ENCODE peak calls at places on chromosomes 13 and 19, in ten cellular contexts. M is A673; G is CD4-positive, alpha-beta T cell; Z is neural progenitor cell; B is Peyer's patch; W is mesenchymal stem cell; P is GM23248; S is lung; O is AG04450; I is mesendoderm. L is an unnamed sample.

GRCh38 chr19:53254451-53255341 is at the start of gene ZNF677:
- DNase-seq in Z (peak; percentile 83), O (peak; percentile 41), P (peak; percentile 96), I (peak; percentile 92), M (peak; percentile 67), G (peak; percentile 80), S (peak; percentile 88), W (peak; percentile 76), B (peak; percentile 84), L (peak; percentile 47)

GRCh38 chr19:35030257-35031071 is at the start of gene SCN1B:
- DNase-seq in S (peak; percentile 68), W (peak; percentile 76), M (peak; percentile 78), B (peak; percentile 74), O (no peak), P (peak; percentile 85), G (peak; percentile 69), Z (peak; percentile 89), I (peak; percentile 76), L (no peak)

GRCh38 chr19:49492573-49493411 is 3.4 kb upstream of the RPS11 start:
- DNase-seq in I (no peak), W (peak; percentile 22), B (no peak), S (no peak), O (no peak), G (no peak), P (peak; percentile 37), Z (peak; percentile 1), M (no peak), L (no peak)

GRCh38 chr19:19111967-19112580 is 26.2 kb downstream of the TMEM161A start:
- DNase-seq in Z (no peak), M (no peak), G (no peak), O (no peak), I (no peak), S (no peak), B (no peak), W (no peak), P (no peak), L (no peak)

GRCh38 chr13:110716235-110716505 is 2.7 kb downstream of the ING1 start:
- DNase-seq in I (peak; percentile 69), B (peak; percentile 68), Z (peak; percentile 57), G (no peak), M (peak; percentile 15), S (peak; percentile 52), W (peak; percentile 56), O (no peak), P (peak; percentile 66), L (no peak)

GRCh38 chr13:97246596-97246995 is 24.5 kb downstream of the MBNL2 start:
- DNase-seq in S (no peak), O (no peak), W (no peak), B (no peak), G (no peak), I (no peak), P (peak; percentile 51), Z (no peak), M (no peak), L (no peak)

GRCh38 chr19:35903550-35904179 is 1.3 kb downstream of the HCST start:
- DNase-seq in W (peak; percentile 83), S (peak; percentile 77), I (peak; percentile 93), Z (peak; percentile 69), O (no peak), M (peak; percentile 90), P (peak; percentile 61), B (peak; percentile 69), G (peak; percentile 87), L (peak; percentile 54)

GRCh38 chr13:48784906-48785555 is 131.3 kb downstream of the CYSLTR2 start:
- DNase-seq in I (no peak), W (no peak), P (no peak), M (no peak), O (no peak), G (no peak), Z (no peak), S (no peak), B (no peak), L (no peak)

GRCh38 chr13:37338721-37339120 is 233.3 kb upstream of the CSNK1A1L start:
- DNase-seq in Z (no peak), G (no peak), I (no peak), W (no peak), O (no peak), M (no peak), S (no peak), B (no peak), P (no peak), L (no peak)

GRCh38 chr19:6047741-6048231 is 62.5 kb downstream of the RFX2 start:
- DNase-seq in Z (peak; percentile 80), W (peak; percentile 65), B (peak; percentile 40), P (peak; percentile 76), I (peak; percentile 83), S (peak; percentile 28), O (no peak), M (peak; percentile 46), G (no peak), L (peak; percentile 43)

GRCh38 chr13:45691251-45691650 is 10.9 kb upstream of the CBY2 start:
- DNase-seq in W (no peak), I (no peak), O (no peak), S (no peak), B (no peak), M (no peak), Z (no peak), G (no peak), P (no peak), L (no peak)
- H3K27me3 ChIP-seq in W (peaks cover 47% of the 10 kb centered on the region), I (no peaks in the 10 kb centered on the region), O (peaks cover 7% of the 10 kb centered on the region), S (no peaks in the 10 kb centered on the region), B (no peaks in the 10 kb centered on the region), M (no peaks in the 10 kb centered on the region), Z (no peaks in the 10 kb centered on the region), G (no peaks in the 10 kb centered on the region), P (peaks cover 25% of the 10 kb centered on the region), L (no peaks in the 10 kb centered on the region)

DNA sequence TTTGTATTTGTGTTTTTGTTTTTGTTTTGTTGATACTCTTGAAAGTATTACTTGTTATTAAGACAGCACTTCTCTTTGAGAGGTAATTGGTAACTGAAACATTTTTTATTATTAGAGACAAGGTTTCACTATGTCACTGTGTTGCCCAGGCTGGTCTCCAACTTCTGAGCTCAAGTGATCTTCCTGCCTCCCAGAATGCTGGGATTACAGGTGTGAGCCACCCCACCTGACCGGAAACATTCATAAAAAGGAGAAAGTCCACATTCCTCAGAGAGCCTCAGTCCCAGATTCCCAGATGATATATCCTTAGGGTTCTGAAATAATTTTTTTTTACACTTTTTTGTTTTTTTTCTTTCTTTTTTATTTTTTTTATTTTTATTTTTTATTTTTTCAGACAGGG is 2.7 kb downstream of the CARM1 start:
- DNase-seq in I (no peak), S (no peak), B (no peak), M (no peak), P (no peak), O (no peak), W (no peak), Z (no peak), G (no peak), L (no peak)
- H3K27ac ChIP-seq in I (no peak overlapping the region), S (no peak overlapping the region), B (no peak overlapping the region), M (no peak overlapping the region), P (no peak overlapping the region), O (no peak overlapping the region), W (no peak overlapping the region), Z (no peak overlapping the region), G (no peak overlapping the region), L (no peak overlapping the region)

GRCh38 chr19:14674764-14675163 is at the start of gene ADGRE3:
- DNase-seq in O (no peak), I (no peak), W (no peak), B (no peak), Z (no peak), S (no peak), P (peak; percentile 5), M (no peak), G (no peak), L (no peak)
- H3K27me3 ChIP-seq in O (no peaks in the 10 kb centered on the region), I (no peaks in the 10 kb centered on the region), W (peaks cover 7% of the 10 kb centered on the region), B (no peaks in the 10 kb centered on the region), Z (no peaks in the 10 kb centered on the region), S (no peaks in the 10 kb centered on the region), P (no peaks in the 10 kb centered on the region), M (peaks cover 50% of the 10 kb centered on the region), G (peaks cover 12% of the 10 kb centered on the region), L (no peaks in the 10 kb centered on the region)

GRCh38 chr19:1824252-1824622 is 12.2 kb upstream of the ATP8B3 start:
- DNase-seq in S (no peak), I (no peak), P (no peak), W (no peak), G (no peak), Z (no peak), O (no peak), M (no peak), B (no peak), L (no peak)

GRCh38 chr19:1827566-1828278 is 15.6 kb upstream of the ATP8B3 start:
- DNase-seq in B (no peak), G (no peak), I (no peak), S (no peak), Z (no peak), M (no peak), W (no peak), P (no peak), O (no peak), L (no peak)

GRCh38 chr19:1828279-1829238 is 16.5 kb upstream of the ATP8B3 start:
- DNase-seq in Z (no peak), S (no peak), G (no peak), W (no peak), O (no peak), P (no peak), I (no peak), B (no peak), M (no peak), L (no peak)

GRCh38 chr19:1825909-1826556 is 14.0 kb upstream of the ATP8B3 start:
- DNase-seq in S (peak; percentile 62), M (peak; percentile 88), I (peak; percentile 84), Z (peak; percentile 89), B (peak; percentile 86), W (peak; percentile 80), O (peak; percentile 36), P (peak; percentile 80), G (peak; percentile 69), L (peak; percentile 81)

GRCh38 chr19:1826557-1827521 is 14.8 kb upstream of the ATP8B3 start:
- DNase-seq in S (no peak), W (peak; percentile 30), O (no peak), Z (peak; percentile 37), B (peak; percentile 60), G (no peak), M (no peak), I (peak; percentile 59), P (no peak), L (no peak)
- H3K27ac ChIP-seq in S (no peak overlapping the region), W (peak overlapping the region; percentile 71), O (no peak overlapping the region), Z (peak overlapping the region; percentile 79), B (no peak overlapping the region), G (no peak overlapping the region), M (no peak overlapping the region), I (peak overlapping the region; percentile 73), P (no peak overlapping the region), L (no peak overlapping the region)

DNA sequence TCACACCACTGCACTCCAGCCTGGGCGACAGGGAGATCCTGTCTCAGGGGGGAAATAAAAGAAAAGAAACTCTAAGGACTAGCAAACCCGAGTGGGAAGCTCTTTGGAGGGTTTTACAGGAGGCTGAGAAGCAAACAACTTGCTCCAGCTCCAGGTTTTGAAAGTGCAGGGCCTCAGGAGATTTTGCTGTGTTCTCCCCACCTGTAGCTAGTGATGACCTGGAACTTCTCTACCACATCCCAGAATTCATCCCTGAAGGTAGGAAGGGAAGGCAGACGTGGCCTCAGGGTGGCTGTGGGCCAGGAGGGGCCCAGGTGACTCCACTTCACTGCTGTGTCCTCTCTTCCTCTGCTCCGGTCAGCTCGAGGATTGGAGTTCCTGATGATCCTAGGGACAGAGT is 16.3 kb upstream of the PSMD8 start:
- DNase-seq in G (no peak), I (no peak), P (no peak), Z (no peak), S (no peak), W (no peak), M (no peak), O (no peak), B (no peak), L (no peak)
- H3K27me3 ChIP-seq in G (no peaks in the 10 kb centered on the region), I (peaks cover 7% of the 10 kb centered on the region), P (peaks cover 21% of the 10 kb centered on the region), Z (peaks cover 57% of the 10 kb centered on the region), S (no peaks in the 10 kb centered on the region), W (peaks cover 51% of the 10 kb centered on the region), M (peaks cover 37% of the 10 kb centered on the region), O (peaks cover 39% of the 10 kb centered on the region), B (no peaks in the 10 kb centered on the region), L (peaks cover 3% of the 10 kb centered on the region)

GRCh38 chr13:112978561-112979405 is 9.8 kb downstream of the MCF2L start:
- DNase-seq in B (no peak), G (no peak), W (no peak), P (no peak), O (no peak), I (no peak), Z (no peak), M (no peak), S (no peak), L (no peak)
- H3K27ac ChIP-seq in B (no peak overlapping the region), G (no peak overlapping the region), W (no peak overlapping the region), P (no peak overlapping the region), O (no peak overlapping the region), I (no peak overlapping the region), Z (no peak overlapping the region), M (no peak overlapping the region), S (peak overlapping the region; percentile 90), L (no peak overlapping the region)